ENCODE peak calls at places on chromosomes 2 and 18, in five cellular contexts. E is LoVo; B is stimulated activated CD8-positive, alpha-beta memory T cell treated with anti-CD3 and anti-CD28 coated beads, Interleukin-7, amount 100 ng/mL, for 1 hour; T is HT-29; Z is NCI-H2029 treated with DMSO at 0.1 percent for 48 hours. Y is an unnamed sample.
A peak's percentile ranks its signal among the peaks of the same experiment; 100 is the strongest.

GRCh38 chr18:48674758-48675157 is 135.9 kb downstream of the CTIF start:
- DNase-seq in E (no peak), B (no peak), T (no peak), Z (no peak), Y (no peak)

GRCh38 chr2:200812122-200813022 is 662 bp downstream of the BZW1 start:
- DNase-seq in E (peak; percentile 65), B (peak; percentile 30), T (peak; percentile 87), Z (no peak), Y (peak; percentile 67)

GRCh38 chr2:24515841-24516240 is 24.8 kb downstream of the NCOA1 start:
- DNase-seq in E (no peak), B (no peak), T (no peak), Z (no peak), Y (no peak)

GRCh38 chr2:44778671-44779476 is 162.6 kb upstream of the SIX3 start:
- DNase-seq in E (no peak), B (no peak), T (no peak), Z (no peak), Y (no peak)

GRCh38 chr2:36965751-36966369 is 476 bp downstream of the STRN start:
- DNase-seq in E (peak; percentile 14), B (peak; percentile 4), T (peak; percentile 14), Z (no peak), Y (peak; percentile 65)

GRCh38 chr2:103169856-103170255 is 408.0 kb downstream of the TMEM182 start:
- DNase-seq in E (no peak), B (no peak), T (no peak), Z (no peak), Y (no peak)

GRCh38 chr2:171893196-171893823 is 734 bp downstream of the SLC25A12 start:
- DNase-seq in E (no peak), B (no peak), T (peak; percentile 23), Z (no peak), Y (no peak)

GRCh38 chr2:153106802-153107477 is 371.6 kb downstream of the RPRM start:
- DNase-seq in E (no peak), B (no peak), T (no peak), Z (no peak), Y (no peak)

GRCh38 chr2:237964578-237965404 is 2.0 kb upstream of the UBE2F start:
- DNase-seq in E (no peak), B (no peak), T (no peak), Z (no peak), Y (no peak)

GRCh38 chr2:144659731-144660275 is 139.9 kb upstream of the ZEB2 start:
- DNase-seq in E (peak; percentile 64), B (peak; percentile 39), T (no peak), Z (no peak), Y (no peak)

GRCh38 chr2:6358542-6358941 is 507.2 kb downstream of the CMPK2 start:
- DNase-seq in E (no peak), B (no peak), T (no peak), Z (no peak), Y (no peak)

GRCh38 chr2:239267411-239267941 is 133.3 kb downstream of the HDAC4 start:
- DNase-seq in E (peak; percentile 45), B (peak; percentile 93), T (peak; percentile 64), Z (no peak), Y (peak; percentile 52)

GRCh38 chr2:26870585-26871095 is 22.7 kb downstream of the DPYSL5 start:
- DNase-seq in E (no peak), B (no peak), T (no peak), Z (no peak), Y (no peak)

GRCh38 chr18:24992491-24992890 is 359.5 kb downstream of the ZNF521 start:
- DNase-seq in E (no peak), B (no peak), T (no peak), Z (no peak), Y (no peak)

GRCh38 chr2:96342085-96342484 is 6.5 kb downstream of the NCAPH start:
- DNase-seq in E (no peak), B (no peak), T (no peak), Z (no peak), Y (no peak)

GRCh38 chr18:9135912-9136314 is 668 bp upstream of the ANKRD12 start:
- DNase-seq in E (peak; percentile 65), B (no peak), T (no peak), Z (peak; percentile 7), Y (no peak)